ENCODE peak calls at places on chromosomes 2 and 18, in seven cellular contexts. D is Peyer's patch, S is HepG2, Q is psoas muscle, K is neuronal stem cell, G is cardiac muscle cell, M is right lobe of liver. J is an unnamed sample. For H3K27me3 and H3K9me3, the result is how much of the 10 kb centered on the place peaks cover.

GRCh38 chr2:68978098-68978497 is 3.7 kb downstream of the GKN1 start:
- DNase-seq in K (no peak), S (no peak), G (no peak), M (no peak), Q (no peak), D (no peak), J (no peak)

GRCh38 chr18:32674491-32674890 is 98.3 kb downstream of the KLHL14 start:
- DNase-seq in K (no peak), G (peak), Q (no peak), S (peak), D (no peak), M (no peak), J (no peak)

GRCh38 chr2:4140284-4140962 is 437.0 kb downstream of the DCDC2C start:
- DNase-seq in G (no peak), M (no peak), K (no peak), S (no peak), Q (no peak), D (no peak), J (no peak)

GRCh38 chr2:109392140-109392539 is 221.6 kb downstream of the SEPTIN10 start:
- DNase-seq in Q (no peak), K (no peak), G (no peak), S (no peak), M (no peak), D (no peak), J (no peak)

GRCh38 chr18:59032308-59032707 is 107.4 kb upstream of the SEC11C start:
- DNase-seq in S (no peak), K (no peak), Q (no peak), G (no peak), D (no peak), M (no peak), J (no peak)

GRCh38 chr18:31402026-31402373 is 25.4 kb downstream of the DSG4 start:
- DNase-seq in S (peak), G (no peak), M (no peak), K (no peak), Q (no peak), D (no peak), J (no peak)

GRCh38 chr2:191265311-191266170 is 20.3 kb downstream of the MYO1B start:
- DNase-seq in Q (no peak), M (peak), G (peak), S (no peak), K (no peak), D (no peak), J (peak)

GRCh38 chr2:54897420-54898310 is 152.6 kb downstream of the RTN4 start:
- DNase-seq in D (no peak), M (no peak), S (no peak), K (no peak), Q (no peak), G (no peak), J (no peak)

GRCh38 chr18:45268583-45268982 is 346.7 kb upstream of the SLC14A2 start:
- DNase-seq in S (no peak), D (no peak), K (no peak), G (no peak), M (no peak), Q (no peak), J (no peak)

GRCh38 chr2:43311276-43311675 is 84.9 kb upstream of the ZFP36L2 start:
- DNase-seq in D (no peak), S (peak), G (peak), K (no peak), Q (no peak), M (no peak), J (no peak)

GRCh38 chr2:234548720-234549420 is 52.0 kb upstream of the ARL4C start:
- DNase-seq in M (no peak), D (no peak), K (no peak), G (peak), Q (no peak), S (no peak), J (no peak)

GRCh38 chr2:109448946-109449788 is 164.6 kb downstream of the SEPTIN10 start:
- DNase-seq in S (no peak), G (peak), Q (peak), K (no peak), D (no peak), M (peak), J (peak)

GRCh38 chr2:150482111-150482510 is 5.4 kb downstream of the RND3 start:
- DNase-seq in S (no peak), K (no peak), D (no peak), M (no peak), Q (no peak), G (no peak), J (no peak)

GRCh38 chr2:218322756-218323525 is 30.6 kb upstream of the TMBIM1 start:
- DNase-seq in G (peak), D (peak), M (peak), K (peak), S (peak), Q (peak), J (peak)

GRCh38 chr18:45127395-45127794 is 446.7 kb downstream of the SETBP1 start:
- DNase-seq in S (no peak), M (no peak), G (no peak), K (no peak), D (no peak), Q (no peak), J (no peak)

GRCh38 chr2:196183528-196184231 is 12.3 kb upstream of the STK17B start:
- DNase-seq in K (no peak), M (no peak), D (no peak), Q (no peak), G (no peak), S (no peak), J (no peak)

GRCh38 chr2:27170569-27171337 is 21.9 kb downstream of the TCF23 start:
- DNase-seq in S (no peak), D (no peak), M (no peak), K (no peak), Q (no peak), G (peak), J (no peak)

GRCh38 chr2:5472673-5473072 is 219.5 kb upstream of the SOX11 start:
- DNase-seq in D (no peak), M (no peak), G (no peak), Q (no peak), K (no peak), S (no peak), J (no peak)

GRCh38 chr2:112710956-112711355 is 9.9 kb upstream of the NT5DC4 start:
- DNase-seq in K (no peak), M (peak), S (no peak), D (no peak), G (no peak), Q (no peak), J (no peak)

GRCh38 chr2:234677758-234678538 is 181.1 kb upstream of the ARL4C start:
- DNase-seq in S (peak), D (no peak), Q (no peak), M (no peak), K (no peak), G (peak), J (no peak)

GRCh38 chr2:64168231-64168630 is 24.0 kb upstream of the PELI1 start:
- DNase-seq in M (no peak), D (no peak), K (no peak), G (no peak), Q (no peak), S (no peak), J (no peak)

GRCh38 chr18:44569391-44570055 is 111.2 kb upstream of the SETBP1 start:
- DNase-seq in M (no peak), K (no peak), S (no peak), Q (no peak), G (no peak), D (no peak), J (no peak)

GRCh38 chr2:192243488-192243887 is 48.8 kb upstream of the TMEFF2 start:
- DNase-seq in Q (no peak), S (no peak), K (no peak), M (no peak), G (no peak), D (no peak), J (no peak)

GRCh38 chr2:199309411-199309810 is 148.3 kb downstream of the SATB2 start:
- DNase-seq in Q (no peak), K (no peak), M (no peak), G (no peak), S (no peak), D (no peak), J (no peak)

GRCh38 chr2:137987011-137987410 is 22.7 kb downstream of the HNMT start:
- DNase-seq in D (no peak), G (no peak), S (no peak), Q (no peak), K (no peak), M (no peak), J (no peak)

GRCh38 chr2:113150258-113150601 is 22.8 kb downstream of the IL1RN start:
- DNase-seq in Q (no peak), S (no peak), K (no peak), M (no peak), G (no peak), D (no peak), J (no peak)

GRCh38 chr2:235358981-235359471 is 134.8 kb upstream of the AGAP1 start:
- DNase-seq in D (no peak), S (no peak), M (no peak), G (peak), K (no peak), Q (no peak), J (no peak)

GRCh38 chr2:160615706-160616105 is 122.1 kb upstream of the RBMS1 start:
- DNase-seq in G (no peak), D (no peak), K (no peak), M (no peak), Q (no peak), S (no peak), J (no peak)

GRCh38 chr2:212831671-212832199 is 293.1 kb upstream of the ERBB4 start:
- DNase-seq in D (no peak), G (no peak), K (no peak), Q (no peak), S (no peak), M (peak), J (peak)

DNA sequence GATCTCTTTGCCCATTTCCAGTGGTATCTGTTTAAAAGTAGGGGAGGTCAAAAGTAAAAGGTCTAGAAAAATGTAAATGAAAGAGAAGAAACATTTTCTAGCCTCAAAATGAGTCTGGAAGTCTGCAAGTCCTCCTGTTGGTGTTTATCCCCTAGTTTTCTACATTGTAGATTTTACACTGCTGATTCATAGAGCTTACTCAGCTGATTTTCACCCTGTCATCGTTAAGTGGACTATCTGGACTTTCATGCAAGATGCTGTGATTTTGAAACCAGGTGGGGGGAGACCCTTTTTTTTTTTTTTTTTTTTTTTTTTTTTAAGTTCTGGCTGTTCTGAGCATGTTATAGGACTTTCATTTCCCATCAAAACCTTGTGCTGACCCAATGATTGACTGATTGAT is 10.3 kb downstream of the HOXD3 start:
- DNase-seq in S (no peak), D (no peak), Q (no peak), M (no peak), G (no peak), K (no peak), J (no peak)
- H3K27me3 ChIP-seq in S (under half), D (under half), Q (under half), M (under half), G (half or more), K (half or more), J (under half)

GRCh38 chr2:128464456-128464855 is 145.8 kb upstream of the HS6ST1 start:
- DNase-seq in M (peak), K (no peak), S (no peak), Q (no peak), G (no peak), D (no peak), J (no peak)

GRCh38 chr2:128468186-128468585 is 149.5 kb upstream of the HS6ST1 start:
- DNase-seq in Q (no peak), K (no peak), G (no peak), S (no peak), M (peak), D (no peak), J (no peak)

GRCh38 chr2:128466377-128467175 is 147.9 kb upstream of the HS6ST1 start:
- DNase-seq in Q (peak), M (peak), G (no peak), K (no peak), D (no peak), S (no peak), J (peak)

GRCh38 chr2:128467321-128467901 is 148.7 kb upstream of the HS6ST1 start:
- DNase-seq in M (peak), D (no peak), Q (no peak), G (no peak), K (no peak), S (no peak), J (peak)

DNA sequence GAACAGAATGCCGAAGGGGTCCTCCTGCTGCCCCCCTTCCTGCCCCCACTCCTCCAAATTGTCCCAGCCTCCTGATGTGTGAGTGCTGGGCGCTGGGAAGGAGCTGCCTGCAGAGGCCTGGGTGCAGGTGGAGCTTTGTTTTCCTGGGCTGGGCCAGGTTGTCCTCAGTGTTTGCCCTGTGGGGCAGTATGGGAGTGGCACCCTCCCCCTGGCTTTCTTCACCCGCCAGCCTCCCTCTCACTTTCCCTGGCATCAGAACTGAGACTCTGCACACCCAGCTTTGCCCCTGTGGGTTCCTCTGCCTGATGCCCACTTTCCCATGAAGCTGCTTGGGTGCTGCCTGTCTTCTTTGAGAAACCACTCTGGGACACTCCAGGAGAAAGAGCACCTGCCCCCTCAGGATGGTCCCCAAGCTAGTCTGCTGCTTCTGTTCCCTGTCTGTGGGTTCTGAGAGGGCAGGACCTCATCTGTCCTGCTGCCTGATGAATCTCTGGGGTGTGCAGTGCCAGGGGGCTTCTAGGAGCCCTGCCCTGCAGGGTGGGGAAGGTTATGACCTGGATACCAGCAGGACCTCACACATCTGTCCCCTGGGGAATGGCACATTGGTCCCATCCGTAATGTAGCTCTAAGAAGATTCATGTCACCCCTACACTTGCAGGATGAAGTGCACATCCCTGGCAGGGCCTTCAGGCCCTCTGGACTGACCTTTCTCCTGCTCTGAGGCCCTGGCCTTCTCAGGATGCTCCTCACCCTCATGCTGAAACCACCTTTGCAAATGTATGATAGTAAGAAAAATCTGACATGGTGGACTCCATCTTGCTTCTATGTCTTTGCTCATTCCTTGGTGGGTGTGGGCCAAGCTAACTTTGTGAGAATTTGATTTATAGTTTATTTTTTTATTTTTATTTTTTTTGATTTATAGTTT is 146.8 kb upstream of the HS6ST1 start:
- DNase-seq in G (no peak), S (no peak), M (peak), Q (no peak), K (no peak), D (no peak), J (no peak)
- H3K27ac ChIP-seq in G (no peak), S (no peak), M (no peak), Q (no peak), K (no peak), D (no peak), J (no peak)

DNA sequence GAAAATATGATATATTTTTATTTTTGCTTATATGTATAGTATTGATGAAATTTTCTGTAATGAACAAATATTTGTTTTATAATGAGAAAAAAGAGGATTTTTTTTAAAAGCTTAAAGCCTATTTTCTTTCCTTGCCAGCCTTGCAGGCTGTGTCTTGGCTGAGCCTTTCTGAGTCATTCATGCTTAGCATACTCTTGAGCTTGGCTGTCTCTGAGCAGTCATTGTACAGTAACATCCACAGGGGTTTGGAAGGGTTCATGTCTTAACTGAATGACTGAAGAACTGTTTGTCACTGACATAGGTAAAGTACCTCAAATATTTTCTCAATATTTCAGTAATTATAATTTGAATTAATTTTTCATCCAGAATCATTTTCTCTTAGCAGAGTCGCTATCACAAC is 49.3 kb downstream of the GPR39 start:
- DNase-seq in D (no peak), M (no peak), S (no peak), K (no peak), Q (no peak), G (no peak), J (no peak)
- H3K9me3 ChIP-seq in D (under half), M (under half), S (half or more), K (under half), Q (under half), G (under half), J (under half)

GRCh38 chr2:29376541-29376940 is 261.3 kb downstream of the CLIP4 start:
- DNase-seq in S (no peak), M (no peak), D (no peak), G (no peak), Q (no peak), K (no peak), J (no peak)

GRCh38 chr2:29374823-29375222 is 259.6 kb downstream of the CLIP4 start:
- DNase-seq in G (no peak), S (no peak), D (no peak), M (no peak), Q (no peak), K (no peak), J (no peak)

GRCh38 chr2:29367986-29368677 is 252.9 kb downstream of the CLIP4 start:
- DNase-seq in Q (no peak), M (no peak), K (no peak), G (peak), S (no peak), D (no peak), J (no peak)

GRCh38 chr2:29372185-29372584 is 257.0 kb downstream of the CLIP4 start:
- DNase-seq in D (no peak), M (no peak), S (no peak), G (no peak), K (no peak), Q (no peak), J (no peak)

GRCh38 chr2:29370581-29371125 is 255.4 kb downstream of the CLIP4 start:
- DNase-seq in M (no peak), Q (no peak), S (no peak), D (no peak), K (no peak), G (no peak), J (no peak)
- H3K27me3 ChIP-seq in M (under half), Q (under half), S (under half), D (under half), K (under half), G (under half), J (under half)

GRCh38 chr18:55585586-55586521 is 2.1 kb downstream of the TCF4 start:
- DNase-seq in G (peak), M (no peak), Q (no peak), K (no peak), S (no peak), D (no peak), J (no peak)

GRCh38 chr18:55579888-55580287 is 8.1 kb downstream of the TCF4 start:
- DNase-seq in D (no peak), Q (no peak), M (no peak), K (no peak), S (no peak), G (peak), J (no peak)

GRCh38 chr18:55585050-55585449 is 2.9 kb downstream of the TCF4 start:
- DNase-seq in G (no peak), S (no peak), D (no peak), M (no peak), K (no peak), Q (no peak), J (no peak)

GRCh38 chr18:55579471-55579870 is 8.5 kb downstream of the TCF4 start:
- DNase-seq in M (no peak), D (no peak), G (peak), K (no peak), Q (no peak), S (no peak), J (no peak)

DNA sequence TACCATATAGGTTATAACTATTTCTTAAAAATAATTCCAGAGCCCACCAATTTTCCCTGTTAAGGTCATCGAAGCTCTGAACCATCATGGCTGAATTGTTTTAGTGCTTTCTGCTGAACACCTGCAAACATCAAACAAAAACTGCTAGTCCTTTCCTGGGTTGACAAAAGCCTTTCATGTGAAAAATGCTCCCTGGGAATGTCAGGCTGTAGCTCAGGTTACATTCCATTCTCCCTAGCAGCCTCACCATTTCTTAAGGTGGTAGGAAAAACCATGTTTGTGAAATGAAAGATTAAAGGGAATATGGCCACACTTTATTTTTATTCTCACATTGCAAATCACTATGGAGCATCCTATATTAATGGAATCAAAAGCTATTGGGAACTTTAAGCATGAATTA is 5.7 kb downstream of the TCF4 start:
- DNase-seq in M (no peak), D (no peak), K (peak), G (no peak), S (no peak), Q (no peak), J (no peak)
- H3K27ac ChIP-seq in M (no peak), D (no peak), K (no peak), G (peak), S (no peak), Q (peak), J (no peak)

GRCh38 chr2:125885340-125885739 is 770.6 kb upstream of the GYPC start:
- DNase-seq in Q (no peak), S (no peak), D (no peak), M (no peak), G (no peak), K (no peak), J (no peak)
- H3K9me3 ChIP-seq in Q (under half), S (half or more), D (under half), M (under half), G (under half), K (under half), J (under half)

GRCh38 chr2:11551569-11552259 is 17.9 kb downstream of the GREB1 start:
- DNase-seq in M (no peak), D (no peak), K (no peak), G (no peak), Q (no peak), S (no peak), J (no peak)
- H3K27me3 ChIP-seq in M (under half), D (under half), K (under half), G (under half), Q (under half), S (under half), J (under half)

GRCh38 chr2:127256866-127257265 is 36.8 kb upstream of the CYP27C1 start:
- DNase-seq in S (no peak), D (no peak), K (no peak), M (no peak), Q (no peak), G (no peak), J (no peak)
- H3K27ac ChIP-seq in S (no peak), D (no peak), K (no peak), M (no peak), Q (no peak), G (no peak), J (no peak)